ENCODE peak calls at places on chromosomes 16 and 17, in eight cellular contexts. C, T, D, O, V, R, E and Q are unnamed samples.

GRCh38 chr17:73748521-73748920 is 104.3 kb upstream of the SDK2 start:
- DNase-seq in C (no peak), T (no peak), D (no peak), O (no peak), V (no peak), R (no peak), E (no peak), Q (peak; percentile 75)

GRCh38 chr17:48457080-48457836 is 27.2 kb upstream of the SKAP1 start:
- DNase-seq in C (peak; percentile 66), T (no peak), D (peak; percentile 10), O (peak; percentile 5), V (no peak), R (peak; percentile 63), E (peak; percentile 79), Q (peak; percentile 70)

GRCh38 chr17:77282524-77283515 is 142.1 kb downstream of the SEC14L1 start:
- DNase-seq in C (no peak), T (no peak), D (no peak), O (no peak), V (no peak), R (no peak), E (no peak), Q (peak; percentile 9)

GRCh38 chr17:78933959-78934568 is 8.9 kb upstream of the TIMP2 start:
- DNase-seq in C (no peak), T (peak; percentile 92), D (peak; percentile 95), O (no peak), V (peak; percentile 91), R (no peak), E (no peak), Q (peak; percentile 94)

GRCh38 chr16:23679986-23680336 is 1.3 kb downstream of the PLK1 start:
- DNase-seq in C (no peak), T (no peak), D (no peak), O (no peak), V (no peak), R (no peak), E (no peak), Q (no peak)

GRCh38 chr17:57918017-57918895 is 37.0 kb downstream of the CUEDC1 start:
- DNase-seq in C (no peak), T (no peak), D (no peak), O (no peak), V (no peak), R (no peak), E (no peak), Q (no peak)

GRCh38 chr16:19123535-19124178 is 9.9 kb downstream of the ITPRIPL2 start:
- DNase-seq in C (no peak), T (no peak), D (no peak), O (no peak), V (no peak), R (no peak), E (no peak), Q (no peak)

GRCh38 chr17:57286372-57287105 is 30.2 kb downstream of the MSI2 start:
- DNase-seq in C (no peak), T (no peak), D (no peak), O (no peak), V (no peak), R (no peak), E (no peak), Q (peak; percentile 85)

GRCh38 chr17:81991684-81992513 is 14.5 kb downstream of the ASPSCR1 start:
- DNase-seq in C (no peak), T (peak; percentile 41), D (no peak), O (no peak), V (no peak), R (no peak), E (no peak), Q (no peak)

GRCh38 chr16:1045363-1046270 is 26.9 kb upstream of the SSTR5 start:
- DNase-seq in C (no peak), T (no peak), D (no peak), O (no peak), V (no peak), R (no peak), E (no peak), Q (no peak)

GRCh38 chr16:85349413-85350145 is 237.3 kb upstream of the CIBAR2 start:
- DNase-seq in C (no peak), T (no peak), D (no peak), O (no peak), V (no peak), R (no peak), E (no peak), Q (peak; percentile 17)

GRCh38 chr16:17852977-17853702 is 382.4 kb upstream of the XYLT1 start:
- DNase-seq in C (no peak), T (no peak), D (no peak), O (no peak), V (no peak), R (no peak), E (no peak), Q (no peak)

GRCh38 chr16:84960942-84961341 is 50.4 kb downstream of the ZDHHC7 start:
- DNase-seq in C (no peak), T (no peak), D (no peak), O (no peak), V (no peak), R (no peak), E (no peak), Q (no peak)